ENCODE peak calls at places on chromosomes 13 and 19, in four cellular contexts. P is K562, H is HL-60, J is GM12878. Q is an unnamed sample.

GRCh38 chr19:4089400-4089908 is 22.8 kb upstream of the ZBTB7A start:
- DNase-seq in P (no peak), H (no peak), J (no peak), Q (peak; percentile 58)

GRCh38 chr13:50829226-50829625 is 14.3 kb downstream of the DLEU7 start:
- DNase-seq in P (no peak), H (no peak), J (no peak), Q (no peak)

GRCh38 chr13:95535243-95535642 is 17.3 kb upstream of the CLDN10 start:
- DNase-seq in P (no peak), H (no peak), J (no peak), Q (no peak)

GRCh38 chr19:14061081-14061749 is 661 bp downstream of the PALM3 start:
- DNase-seq in P (peak; percentile 60), H (no peak), J (no peak), Q (no peak)

GRCh38 chr13:45196622-45197021 is 4.2 kb downstream of the KCTD4 start:
- DNase-seq in P (no peak), H (no peak), J (no peak), Q (no peak)

GRCh38 chr19:8973501-8974091 is 36.6 kb downstream of the MUC16 start:
- DNase-seq in P (peak; percentile 33), H (no peak), J (no peak), Q (no peak)

GRCh38 chr13:75139291-75139690 is 342.7 kb downstream of the TBC1D4 start:
- DNase-seq in P (no peak), H (no peak), J (no peak), Q (no peak)

GRCh38 chr13:93079294-93079693 is 147.3 kb upstream of the GPC6 start:
- DNase-seq in P (no peak), H (no peak), J (no peak), Q (no peak)

GRCh38 chr19:55487884-55488687 is at the start of gene SSC5D:
- DNase-seq in P (peak; percentile 70), H (peak; percentile 35), J (no peak), Q (no peak)

GRCh38 chr13:30978981-30979956 is 46.8 kb downstream of the TEX26 start:
- DNase-seq in P (peak; percentile 11), H (peak; percentile 14), J (no peak), Q (no peak)

GRCh38 chr19:40023969-40024368 is 27.1 kb downstream of the ZNF546 start:
- DNase-seq in P (no peak), H (no peak), J (no peak), Q (no peak)

GRCh38 chr19:45163156-45163555 is 2.4 kb upstream of the NKPD1 start:
- DNase-seq in P (no peak), H (no peak), J (no peak), Q (no peak)

GRCh38 chr13:110106726-110107125 is 200.2 kb downstream of the COL4A1 start:
- DNase-seq in P (no peak), H (no peak), J (no peak), Q (no peak)

GRCh38 chr13:27027086-27027667 is 144.4 kb downstream of the USP12 start:
- DNase-seq in P (no peak), H (no peak), J (no peak), Q (no peak)

GRCh38 chr19:51016798-51017683 is 2.5 kb downstream of the KLK10 start:
- DNase-seq in P (peak; percentile 85), H (no peak), J (no peak), Q (no peak)

GRCh38 chr13:71831716-71832115 is 35.3 kb downstream of the DACH1 start:
- DNase-seq in P (no peak), H (no peak), J (no peak), Q (no peak)

GRCh38 chr19:10816691-10817090 is 19.3 kb downstream of the TMED1 start:
- DNase-seq in P (no peak), H (no peak), J (no peak), Q (no peak)

GRCh38 chr19:10819124-10820060 is 16.6 kb downstream of the TMED1 start:
- DNase-seq in P (no peak), H (no peak), J (no peak), Q (no peak)

GRCh38 chr19:10820173-10820572 is 15.8 kb downstream of the TMED1 start:
- DNase-seq in P (peak; percentile 48), H (no peak), J (no peak), Q (no peak)

GRCh38 chr19:10817291-10818038 is 18.5 kb downstream of the TMED1 start:
- DNase-seq in P (no peak), H (no peak), J (no peak), Q (no peak)

GRCh38 chr19:10818306-10819123 is 17.5 kb downstream of the TMED1 start:
- DNase-seq in P (no peak), H (no peak), J (no peak), Q (no peak)
- TF ChIP-seq POLR2AphosphoS5 in P (no peak), H (no peak), J (no peak), Q (no peak)

GRCh38 chr13:44103721-44104490 is 224.2 kb downstream of the LACC1 start:
- DNase-seq in P (no peak), H (no peak), J (no peak), Q (no peak)
- TF ChIP-seq SPI1 in P (no peak), H (no peak), J (no peak), Q (no peak)

DNA sequence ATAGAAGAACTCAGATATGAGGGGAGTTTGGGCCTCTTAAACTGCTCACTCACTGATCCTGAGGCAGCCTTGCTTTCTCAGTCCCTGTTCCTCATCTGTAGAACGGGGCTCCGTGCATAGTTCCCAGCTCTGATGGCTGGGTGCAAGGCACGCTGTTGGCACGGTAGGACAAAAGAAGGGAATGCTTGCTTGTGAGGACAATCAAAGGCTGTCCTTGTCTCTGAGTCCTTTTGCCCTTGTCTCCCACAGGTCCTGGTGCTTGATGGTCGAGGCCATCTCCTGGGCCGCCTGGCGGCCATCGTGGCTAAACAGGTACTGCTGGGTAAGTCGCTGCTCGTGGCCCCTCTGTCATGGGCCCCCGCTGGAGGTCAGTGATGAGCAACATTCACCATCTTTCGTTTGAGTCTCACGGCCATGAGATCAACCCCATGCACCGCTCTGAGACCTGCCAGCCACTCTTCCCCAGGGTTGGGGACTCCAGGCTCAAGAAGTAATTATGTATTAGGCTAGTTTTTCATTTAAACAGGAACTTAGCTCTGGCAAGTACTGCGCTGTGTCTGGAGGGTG is 2.3 kb downstream of the RPL13A start:
- DNase-seq in P (peak; percentile 25), H (no peak), J (no peak), Q (no peak)
- TF ChIP-seq POLR2AphosphoS5 in P (no peak), H (peak; percentile 73), J (peak; percentile 89), Q (peak; percentile 75)

DNA sequence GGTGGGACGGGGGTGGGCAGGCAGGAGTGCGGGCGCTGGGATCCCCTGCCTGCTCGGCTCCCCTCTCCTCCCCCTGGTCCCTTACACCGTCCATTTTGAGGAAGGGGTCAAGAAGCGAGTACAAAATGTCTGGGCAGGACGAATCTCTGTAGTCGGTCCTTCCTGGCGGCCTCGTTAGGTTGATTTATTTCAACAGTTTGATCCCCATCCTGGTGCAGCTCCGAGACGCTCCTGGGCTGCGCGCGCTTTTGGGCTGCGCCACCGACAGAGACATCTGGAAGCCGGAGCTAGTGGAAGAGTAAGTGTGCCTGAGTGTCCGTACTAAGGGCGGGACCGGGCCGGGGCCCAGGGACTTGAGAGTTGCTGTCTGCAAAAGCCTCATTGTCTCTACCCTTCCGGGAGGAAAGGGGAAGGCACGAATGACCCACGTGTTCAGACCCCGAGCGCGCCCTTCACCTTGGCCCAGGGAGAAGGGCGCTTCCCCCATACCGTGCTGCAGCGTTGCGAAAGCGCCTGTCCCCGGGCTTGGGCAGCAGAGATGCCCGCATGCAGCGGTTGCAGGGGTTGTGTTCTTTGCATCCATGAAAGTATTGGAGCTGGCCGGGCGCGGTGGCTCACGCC is 1.8 kb downstream of the ZNF114 start:
- DNase-seq in P (no peak), H (peak; percentile 84), J (no peak), Q (peak; percentile 57)
- TF ChIP-seq SPI1 in P (no peak), H (peak; percentile 45), J (no peak), Q (no peak)

DNA sequence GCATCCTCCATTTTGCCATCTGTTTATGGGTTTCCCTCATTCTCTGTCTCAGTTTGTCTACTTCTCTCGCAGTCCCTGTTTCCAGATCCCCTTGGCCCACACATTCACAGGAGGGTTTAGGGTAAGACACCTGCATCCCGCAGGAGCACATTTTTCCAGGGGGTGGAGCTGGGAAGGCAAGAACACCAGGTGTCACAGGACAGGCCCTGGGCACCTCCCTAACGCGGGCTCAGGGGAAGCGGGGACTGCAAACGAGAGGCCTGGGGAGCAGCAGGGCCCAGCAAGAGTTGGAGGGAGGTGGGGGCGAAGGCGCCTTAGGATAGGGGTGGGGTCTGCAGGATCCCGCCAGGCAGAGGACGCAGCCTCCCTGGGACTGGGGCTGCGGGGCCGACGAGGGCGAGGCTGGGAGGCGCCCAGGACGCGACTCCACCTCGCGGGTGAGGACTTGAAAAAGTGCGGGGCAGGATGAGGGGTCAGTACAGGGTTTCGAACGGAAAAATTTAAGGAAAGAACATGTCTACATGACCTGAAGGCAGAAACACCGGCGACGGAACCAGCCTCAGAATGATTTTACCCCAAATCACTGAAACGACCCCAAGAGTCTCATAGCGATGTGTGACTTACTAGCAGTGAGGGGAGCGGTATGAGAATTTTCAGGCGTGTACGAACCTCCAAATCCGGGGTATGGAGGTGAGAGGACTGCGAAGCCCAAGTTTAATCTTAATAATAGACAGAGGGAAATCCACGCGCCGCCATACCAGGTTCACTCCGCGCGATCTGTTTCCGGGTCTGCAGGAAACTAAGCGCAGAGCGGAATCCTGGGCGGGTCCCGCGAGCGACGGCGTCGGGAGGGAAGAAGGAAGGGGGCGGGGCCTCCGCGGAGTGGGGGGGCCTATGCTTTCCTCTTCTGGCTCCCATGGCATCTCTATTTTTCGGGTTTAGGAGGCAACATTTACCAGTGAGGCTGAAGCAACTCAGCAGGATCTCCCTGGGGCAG is 7.1 kb upstream of the ERVV-2 start:
- DNase-seq in P (peak; percentile 47), H (no peak), J (no peak), Q (no peak)
- TF ChIP-seq POLR2AphosphoS5 in P (no peak), H (no peak), J (no peak), Q (no peak)

GRCh38 chr13:99316657-99317244 is 9.6 kb upstream of the GPR183 start:
- DNase-seq in P (no peak), H (no peak), J (no peak), Q (no peak)
- TF ChIP-seq SPI1 in P (no peak), H (no peak), J (no peak), Q (no peak)

Q was measured in GM12891.